ENCODE peak calls at places on chromosome 14, in four cellular contexts. K is activated gamma-delta T cell treated with Interleukin-2 at 50 U/mL for 16 hours, J is NCI-H1092, B is substantia nigra. D is an unnamed sample.
A peak's percentile ranks its signal among the peaks of the same experiment; 100 is the strongest.

GRCh38 chr14:84025258-84026012 is 1504.5 kb upstream of the FLRT2 start:
- DNase-seq in K (no peak), J (no peak), B (no peak), D (no peak)

GRCh38 chr14:104765517-104765916 is 12.6 kb downstream of the SIVA1 start:
- DNase-seq in K (no peak), J (no peak), B (no peak), D (no peak)

GRCh38 chr14:20774258-20774657 is 6.1 kb downstream of the EDDM3B start:
- DNase-seq in K (no peak), J (no peak), B (no peak), D (no peak)

GRCh38 chr14:84128025-84128424 is 1401.9 kb upstream of the FLRT2 start:
- DNase-seq in K (no peak), J (no peak), B (no peak), D (no peak)

GRCh38 chr14:57136669-57137068 is 132.0 kb downstream of the EXOC5 start:
- DNase-seq in K (no peak), J (peak; percentile 88), B (peak; percentile 2), D (no peak)

GRCh38 chr14:40058916-40059897 is 627.0 kb upstream of the FBXO33 start:
- DNase-seq in K (no peak), J (no peak), B (no peak), D (no peak)

GRCh38 chr14:68379510-68380303 is 413.2 kb downstream of the ZFP36L1 start:
- DNase-seq in K (no peak), J (peak; percentile 13), B (no peak), D (no peak)

GRCh38 chr14:37078131-37078530 is 94.3 kb downstream of the SLC25A21 start:
- DNase-seq in K (no peak), J (no peak), B (no peak), D (no peak)

GRCh38 chr14:64227856-64228255 is 66.3 kb downstream of the ESR2 start:
- DNase-seq in K (no peak), J (no peak), B (no peak), D (no peak)

GRCh38 chr14:65281991-65282908 is 130.3 kb upstream of the FUT8 start:
- DNase-seq in K (no peak), J (no peak), B (peak; percentile 75), D (no peak)

GRCh38 chr14:105414456-105415371 is 4.9 kb upstream of the MTA1 start:
- DNase-seq in K (peak; percentile 44), J (peak; percentile 57), B (peak; percentile 63), D (peak; percentile 47)

GRCh38 chr14:63905370-63905769 is 52.6 kb downstream of the SYNE2 start:
- DNase-seq in K (no peak), J (no peak), B (no peak), D (no peak)

GRCh38 chr14:22918519-22918808 is 485 bp downstream of the RBM23 start:
- DNase-seq in K (no peak), J (peak; percentile 59), B (no peak), D (no peak)

GRCh38 chr14:70616646-70617045 is 16.2 kb upstream of the MED6 start:
- DNase-seq in K (no peak), J (no peak), B (no peak), D (no peak)

GRCh38 chr14:28407931-28408330 is 358.7 kb upstream of the FOXG1 start:
- DNase-seq in K (no peak), J (no peak), B (no peak), D (no peak)

GRCh38 chr14:31834616-31835015 is 242.5 kb upstream of the ARHGAP5 start:
- DNase-seq in K (no peak), J (peak; percentile 4), B (no peak), D (no peak)

GRCh38 chr14:76767681-76768055 is 6.4 kb downstream of the VASH1 start:
- DNase-seq in K (no peak), J (no peak), B (no peak), D (no peak)

GRCh38 chr14:106372870-106373657 is 846.7 kb downstream of the TMEM121 start:
- DNase-seq in K (peak; percentile 77), J (peak; percentile 45), B (no peak), D (peak; percentile 62)

GRCh38 chr14:64501326-64502171 is 2.1 kb downstream of the ZBTB25 start:
- DNase-seq in K (no peak), J (no peak), B (no peak), D (no peak)

GRCh38 chr14:44897844-44898151 is 63.9 kb downstream of the KLHL28 start:
- DNase-seq in K (no peak), J (peak; percentile 77), B (no peak), D (no peak)

GRCh38 chr14:104794099-104794498 is 1.4 kb downstream of the AKT1 start:
- DNase-seq in K (peak; percentile 27), J (no peak), B (no peak), D (no peak)

GRCh38 chr14:57933363-57933762 is 67.5 kb upstream of the SLC35F4 start:
- DNase-seq in K (no peak), J (no peak), B (no peak), D (no peak)

GRCh38 chr14:68797180-68797670 is 4.4 kb upstream of the ZFP36L1 start:
- DNase-seq in K (no peak), J (no peak), B (no peak), D (no peak)

D was measured in NCI-H774.